ENCODE peak calls at places on chromosomes 13 and 19, in seven cellular contexts. K is Panc1, E is H1, X is HCT116, N is SK-N-SH, G is HepG2, V is GM12878. Q is an unnamed sample.

GRCh38 chr13:78478183-78478582 is 125.2 kb downstream of the POU4F1 start:
- DNase-seq in N (no peak), E (no peak), G (no peak), X (no peak), V (no peak), K (no peak), Q (no peak)

GRCh38 chr13:43422061-43422460 is 364.7 kb downstream of the ENOX1 start:
- DNase-seq in G (no peak), V (no peak), N (no peak), X (no peak), E (no peak), K (no peak), Q (no peak)

GRCh38 chr19:51873097-51873496 is 14.7 kb downstream of the ZNF577 start:
- DNase-seq in K (no peak), E (no peak), V (no peak), N (no peak), G (no peak), X (no peak), Q (no peak)

GRCh38 chr19:38537071-38537847 is 80.5 kb downstream of the MAP4K1 start:
- DNase-seq in V (no peak), G (no peak), X (no peak), E (no peak), N (no peak), K (no peak), Q (no peak)

GRCh38 chr13:81480634-81481033 is 1139.7 kb upstream of the SPRY2 start:
- DNase-seq in E (no peak), K (no peak), V (no peak), N (no peak), X (no peak), G (no peak), Q (no peak)

GRCh38 chr13:45416521-45417125 is 1.6 kb downstream of the SLC25A30 start:
- DNase-seq in E (no peak), V (no peak), G (no peak), N (no peak), K (no peak), X (no peak), Q (peak)

GRCh38 chr13:26561636-26562537 is 4.4 kb downstream of the WASF3 start:
- DNase-seq in V (no peak), X (no peak), N (peak), E (no peak), K (no peak), G (peak), Q (no peak)

GRCh38 chr19:18292810-18293641 is 11.6 kb upstream of the JUND start:
- DNase-seq in V (no peak), E (peak), G (peak), K (no peak), N (peak), X (peak), Q (peak)

GRCh38 chr13:76885203-76886004 is 801 bp downstream of the KCTD12 start:
- DNase-seq in V (no peak), K (no peak), X (no peak), E (peak), N (peak), G (no peak), Q (peak)

GRCh38 chr13:26557051-26557392 is 461 bp upstream of the WASF3 start:
- DNase-seq in K (peak), N (no peak), E (no peak), V (no peak), G (no peak), X (peak), Q (no peak)

GRCh38 chr13:50998326-50998725 is 88.7 kb downstream of the RNASEH2B start:
- DNase-seq in G (no peak), N (no peak), V (no peak), E (no peak), X (no peak), K (no peak), Q (no peak)

GRCh38 chr13:73273737-73274136 is 214.9 kb downstream of the KLF5 start:
- DNase-seq in X (no peak), K (no peak), N (no peak), E (no peak), G (no peak), V (no peak), Q (no peak)

GRCh38 chr13:75938811-75939525 is 302.8 kb downstream of the LMO7 start:
- DNase-seq in G (no peak), E (no peak), N (no peak), X (no peak), K (no peak), V (no peak), Q (no peak)

GRCh38 chr19:11552666-11553372 is 6.2 kb downstream of the ELOF1 start:
- DNase-seq in X (no peak), K (no peak), E (no peak), G (no peak), V (no peak), N (no peak), Q (no peak)

GRCh38 chr13:98475521-98475920 is 101.4 kb downstream of the STK24 start:
- DNase-seq in G (no peak), E (no peak), N (peak), V (no peak), X (no peak), K (no peak), Q (peak)

GRCh38 chr19:55618426-55618825 is 5.9 kb downstream of the ZNF784 start:
- DNase-seq in G (no peak), X (no peak), K (no peak), N (no peak), V (no peak), E (no peak), Q (no peak)

GRCh38 chr19:48814895-48815294 is 4.1 kb upstream of the BCAT2 start:
- DNase-seq in K (no peak), X (no peak), V (no peak), G (no peak), E (no peak), N (no peak), Q (no peak)

GRCh38 chr13:59770451-59770850 is 393.3 kb downstream of the DIAPH3 start:
- DNase-seq in G (no peak), V (no peak), X (no peak), E (no peak), N (no peak), K (no peak), Q (no peak)

GRCh38 chr19:28154077-28154476 is 1058.9 kb downstream of the UQCRFS1 start:
- DNase-seq in E (no peak), G (no peak), N (no peak), K (no peak), X (no peak), V (no peak), Q (no peak)
- TF ChIP-seq SIN3A in E (no peak), G (no peak), N (no peak), K (no peak), X (no peak), V (no peak), Q (no peak)

GRCh38 chr19:13987101-13987890 is 18.8 kb downstream of the RFX1 start:
- DNase-seq in E (no peak), V (no peak), X (no peak), N (peak), G (no peak), K (no peak), Q (no peak)
- TF ChIP-seq SIN3A in E (no peak), V (no peak), X (no peak), N (no peak), G (no peak), K (no peak), Q (no peak)

DNA sequence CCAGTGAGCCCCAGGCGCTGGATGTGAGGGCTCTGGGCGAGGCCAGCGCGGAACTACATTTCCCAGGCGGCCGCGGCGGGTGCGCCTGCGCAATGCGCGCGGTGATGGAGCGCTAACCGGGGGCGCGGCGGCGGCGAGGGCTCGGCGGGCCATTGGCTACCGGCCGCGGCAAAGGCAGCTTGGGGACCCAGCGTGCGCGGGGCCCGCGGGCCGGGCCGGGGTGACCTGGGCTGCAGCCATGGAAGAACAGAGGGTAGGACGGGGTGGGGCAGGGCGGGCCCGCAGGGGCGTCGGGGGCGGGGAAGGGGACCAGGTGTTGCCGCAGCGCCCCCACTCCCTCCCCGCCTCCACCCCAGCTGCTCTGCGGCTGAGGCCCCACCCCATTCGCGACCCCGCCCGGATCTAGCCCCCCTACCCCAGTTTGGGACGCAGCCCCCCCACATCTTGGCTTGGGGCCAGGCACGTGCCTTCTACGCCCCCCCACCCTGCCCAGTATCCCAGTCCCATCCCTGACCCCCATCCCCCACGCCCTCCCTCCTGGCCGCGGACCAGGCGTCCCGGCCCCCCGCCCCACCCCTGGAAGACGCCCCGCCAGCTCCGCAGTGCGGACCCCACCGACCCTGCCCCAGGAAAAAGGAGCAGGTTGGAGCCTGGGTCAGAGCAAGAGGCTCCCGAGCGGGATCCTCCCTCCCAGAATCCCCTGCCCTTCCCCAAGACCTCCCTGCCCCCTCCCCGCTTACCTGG is at the start of gene FSD1:
- DNase-seq in G (no peak), V (no peak), E (peak), X (no peak), K (no peak), N (peak), Q (peak)
- TF ChIP-seq SIN3A in G (no peak), V (no peak), E (no peak), X (no peak), K (no peak), N (no peak), Q (no peak)

GRCh38 chr19:13849991-13850909 is 26.7 kb upstream of the NANOS3 start:
- DNase-seq in E (no peak), K (no peak), V (no peak), G (peak), N (peak), X (no peak), Q (peak)

GRCh38 chr19:13849277-13849676 is 27.7 kb upstream of the NANOS3 start:
- DNase-seq in N (no peak), V (no peak), K (no peak), E (no peak), X (no peak), G (no peak), Q (no peak)

GRCh38 chr19:13847033-13847899 is 29.7 kb upstream of the NANOS3 start:
- DNase-seq in V (no peak), N (peak), G (peak), K (no peak), E (no peak), X (peak), Q (peak)

GRCh38 chr19:13847900-13848677 is 28.8 kb upstream of the NANOS3 start:
- DNase-seq in N (peak), K (no peak), V (no peak), E (no peak), X (no peak), G (no peak), Q (no peak)

DNA sequence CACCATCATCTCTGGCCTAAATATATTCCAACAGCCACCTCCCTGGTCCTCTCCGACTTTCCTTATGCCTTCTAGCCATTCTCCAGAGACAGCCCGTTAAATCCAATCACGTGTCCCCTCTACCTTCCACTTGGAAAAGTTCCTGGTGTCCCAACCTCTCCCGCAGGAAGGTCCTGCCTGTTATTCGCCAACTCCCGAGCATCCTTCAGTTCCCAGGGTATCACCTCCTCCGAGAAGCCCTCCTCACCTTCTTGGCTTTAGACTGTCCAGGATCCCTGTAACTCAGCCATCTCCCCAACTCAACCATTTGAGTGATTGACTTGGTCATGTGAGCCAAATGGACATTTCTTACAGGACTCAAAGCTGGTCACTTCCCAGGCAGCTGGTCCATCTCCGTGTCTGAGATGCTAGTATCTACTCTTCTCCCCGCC is 28.1 kb upstream of the NANOS3 start:
- DNase-seq in X (no peak), G (no peak), V (no peak), N (no peak), K (no peak), E (no peak), Q (no peak)
- TF ChIP-seq SIN3A in X (no peak), G (no peak), V (no peak), N (no peak), K (no peak), E (no peak), Q (no peak)

DNA sequence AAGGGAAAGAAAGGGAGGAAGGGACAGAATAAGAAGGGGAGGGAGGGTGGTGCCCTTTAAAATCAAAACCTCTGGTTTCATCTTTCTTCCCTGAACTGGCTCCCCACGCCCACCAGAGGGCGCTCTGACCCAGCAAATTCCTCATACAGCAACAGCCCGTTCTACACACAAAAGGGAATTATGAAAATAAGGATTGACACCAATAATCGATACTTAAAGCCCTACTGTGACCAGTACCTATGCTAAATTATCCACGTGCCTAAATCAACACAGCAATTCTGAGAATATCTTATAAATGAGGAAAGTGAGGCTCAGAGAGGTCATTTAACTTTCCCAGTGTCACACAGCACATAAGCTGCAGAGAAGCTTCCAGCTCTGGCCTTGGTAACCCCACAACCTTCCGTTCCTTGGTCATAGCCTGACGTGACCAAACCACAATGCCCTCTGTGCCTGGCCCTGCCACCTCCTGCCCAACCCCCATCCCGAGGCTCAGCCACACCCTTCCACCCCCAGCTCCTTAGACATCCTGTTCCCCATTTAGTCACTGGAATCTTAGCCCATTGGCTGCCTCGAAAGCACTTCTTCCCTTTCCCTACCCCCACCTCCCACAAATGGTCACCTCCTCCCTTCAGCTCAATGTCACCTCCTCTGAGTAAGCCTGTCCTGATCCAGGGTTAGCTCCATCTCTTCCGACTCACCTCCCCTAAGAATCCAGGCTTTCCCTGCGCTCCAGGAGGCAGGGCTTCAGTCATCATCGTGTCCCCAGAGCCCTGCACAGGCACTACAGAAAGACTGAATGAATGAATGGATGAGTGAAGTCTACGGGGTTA is 34.2 kb upstream of the PNMA8B start:
- DNase-seq in V (no peak), N (peak), X (no peak), G (peak), E (no peak), K (no peak), Q (peak)
- TF ChIP-seq SIN3A in V (no peak), N (no peak), X (no peak), G (no peak), E (no peak), K (no peak), Q (no peak)